ENCODE peak calls at places on chromosomes 4 and X, in six cellular contexts. O is OCI-LY7, S is tibial nerve, R is testis, W is kidney, T is upper lobe of left lung. C is an unnamed sample. For H3K4me1, the result is how much of the 10 kb centered on the place peaks cover.

GRCh38 chrX:12403474-12404082 is 265.3 kb downstream of the FRMPD4 start:
- DNase-seq in O (no peak), W (no peak), R (no peak), T (no peak), S (no peak), C (no peak)

GRCh38 chrX:12956704-12957541 is 18.0 kb upstream of the TMSB4X start:
- DNase-seq in S (no peak), O (peak), T (no peak), R (no peak), W (no peak), C (no peak)

GRCh38 chr4:56505269-56506109 is at the start of gene ARL9:
- DNase-seq in R (peak), O (no peak), T (peak), W (peak), S (no peak), C (peak)

GRCh38 chr4:73964862-73965611 is 16.8 kb downstream of the PF4 start:
- DNase-seq in W (no peak), S (no peak), R (peak), O (no peak), T (no peak), C (peak)

GRCh38 chrX:65644621-65645287 is 22.7 kb upstream of the MSN start:
- DNase-seq in W (peak), S (peak), T (no peak), O (no peak), R (peak), C (peak)

GRCh38 chr4:163681208-163681821 is 186.8 kb downstream of the TMA16 start:
- DNase-seq in O (peak), T (no peak), R (peak), W (no peak), S (no peak), C (peak)

GRCh38 chrX:66019310-66019652 is 20.6 kb downstream of the VSIG4 start:
- DNase-seq in R (no peak), S (no peak), T (no peak), O (no peak), W (no peak), C (no peak)

GRCh38 chr4:40195182-40196177 is 1.4 kb upstream of the RHOH start:
- DNase-seq in R (no peak), T (no peak), O (peak), W (no peak), S (no peak), C (no peak)

GRCh38 chrX:9907645-9908387 is 59.3 kb upstream of the CLDN34 start:
- DNase-seq in R (no peak), O (no peak), S (no peak), W (no peak), T (no peak), C (peak)

GRCh38 chr4:86831262-86832090 is 17.7 kb downstream of the SLC10A6 start:
- DNase-seq in O (no peak), S (no peak), R (peak), W (no peak), T (no peak), C (no peak)

GRCh38 chr4:118281611-118282442 is 71.0 kb downstream of the PRSS12 start:
- DNase-seq in R (no peak), S (no peak), W (peak), T (no peak), O (no peak), C (peak)

GRCh38 chrX:140712413-140713173 is 3.0 kb downstream of the LINC00632 start:
- DNase-seq in W (peak), R (peak), O (no peak), T (peak), S (peak), C (peak)

GRCh38 chrX:134646671-134647070 is 11.6 kb downstream of the PLAC1 start:
- DNase-seq in S (no peak), O (no peak), W (no peak), T (no peak), R (no peak), C (no peak)

GRCh38 chrX:130401415-130402210 is at the start of gene RBMX2:
- DNase-seq in T (peak), O (peak), R (peak), W (peak), S (peak), C (peak)

GRCh38 chrX:140709421-140709846 is at the start of gene LINC00632:
- DNase-seq in W (no peak), R (no peak), T (no peak), S (no peak), O (no peak), C (no peak)

GRCh38 chr4:52103314-52103713 is 52.2 kb downstream of the SPATA18 start:
- DNase-seq in W (no peak), O (no peak), R (no peak), T (no peak), S (no peak), C (peak)

GRCh38 chr4:122710434-122711308 is 21.8 kb upstream of the BBS12 start:
- DNase-seq in R (no peak), O (no peak), T (no peak), S (no peak), W (no peak), C (peak)

GRCh38 chrX:1909419-1910206 is 294.8 kb downstream of the ASMT start:
- DNase-seq in W (no peak), R (no peak), O (peak), S (no peak), T (no peak), C (no peak)

GRCh38 chr4:124727331-124727730 is 14.8 kb upstream of the ANKRD50 start:
- DNase-seq in O (no peak), S (no peak), T (no peak), W (no peak), R (no peak), C (no peak)

GRCh38 chr4:165512464-165512863 is 133.7 kb downstream of the CPE start:
- DNase-seq in R (no peak), W (no peak), T (no peak), S (no peak), O (no peak), C (peak)

GRCh38 chr4:118076958-118077766 is 42.9 kb downstream of the NDST3 start:
- DNase-seq in W (no peak), S (no peak), O (peak), T (no peak), R (peak), C (peak)

GRCh38 chr4:167475951-167476350 is 241.7 kb upstream of the SPOCK3 start:
- DNase-seq in O (no peak), T (no peak), S (no peak), R (no peak), W (no peak), C (no peak)

GRCh38 chr4:174522183-174523002 is at the start of gene HPGD:
- DNase-seq in W (peak), T (peak), O (peak), S (no peak), R (peak), C (peak)

GRCh38 chrX:10938371-10938982 is 172.7 kb upstream of the HCCS start:
- DNase-seq in S (no peak), W (no peak), T (no peak), R (no peak), O (no peak), C (no peak)

GRCh38 chr4:4721636-4722035 is 137.8 kb upstream of the MSX1 start:
- DNase-seq in T (no peak), S (no peak), O (no peak), W (no peak), R (no peak), C (no peak)

GRCh38 chr4:4752025-4752424 is 107.4 kb upstream of the MSX1 start:
- DNase-seq in O (no peak), T (no peak), W (no peak), R (no peak), S (no peak), C (no peak)

GRCh38 chr4:4504783-4505182 is 37.1 kb downstream of the STX18 start:
- DNase-seq in S (no peak), W (no peak), R (no peak), T (no peak), O (no peak), C (no peak)

GRCh38 chrX:9997524-9997923 is 30.4 kb downstream of the CLDN34 start:
- DNase-seq in W (no peak), S (no peak), O (no peak), T (no peak), R (no peak), C (no peak)

GRCh38 chr4:47642985-47643745 is 158.1 kb downstream of the ATP10D start:
- DNase-seq in T (no peak), R (no peak), S (no peak), O (no peak), W (no peak), C (peak)

GRCh38 chr4:10579700-10580099 is 104.9 kb downstream of the CLNK start:
- DNase-seq in S (no peak), T (no peak), W (no peak), R (no peak), O (no peak), C (no peak)

GRCh38 chr4:169060396-169061081 is 50.5 kb upstream of the CBR4 start:
- DNase-seq in W (no peak), T (no peak), R (no peak), O (no peak), S (no peak), C (peak)

GRCh38 chrX:40755291-40756249 is 20.2 kb upstream of the MED14 start:
- DNase-seq in O (no peak), R (no peak), S (no peak), T (no peak), W (no peak), C (peak)

GRCh38 chrX:37926700-37927099 is 79.3 kb upstream of the DYNLT3 start:
- DNase-seq in T (no peak), O (peak), R (no peak), W (no peak), S (no peak), C (peak)
- TF ChIP-seq CTCF in T (no peak), O (peak), R (peak), W (peak), S (peak), C (peak)

DNA sequence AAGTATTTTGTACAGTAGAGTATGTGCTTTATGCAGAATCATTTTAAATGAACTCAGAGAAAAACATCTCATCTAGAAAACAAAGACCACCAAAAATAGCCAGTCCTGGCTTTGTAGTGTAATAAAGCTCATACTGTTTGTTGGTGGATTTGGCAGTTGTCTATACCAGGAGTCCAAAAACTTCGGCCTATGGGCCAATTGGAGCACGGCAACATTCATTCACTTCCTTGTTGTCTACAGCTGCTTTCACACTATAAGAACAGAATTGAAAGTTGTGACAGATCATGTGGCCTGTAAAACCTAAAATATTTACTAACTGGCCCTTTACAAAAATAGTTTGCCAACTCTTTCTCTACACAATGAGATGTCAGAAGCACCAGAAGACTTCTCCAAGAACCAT is 5.3 kb downstream of the FBXW7 start:
- DNase-seq in T (no peak), S (no peak), O (no peak), W (no peak), R (no peak), C (no peak)
- H3K4me1 ChIP-seq in T (under half), S (under half), O (under half), W (under half), R (under half), C (under half)

GRCh38 chr4:111070390-111070789 is 447.5 kb upstream of the PITX2 start:
- DNase-seq in T (no peak), O (no peak), S (no peak), R (no peak), W (no peak), C (no peak)

DNA sequence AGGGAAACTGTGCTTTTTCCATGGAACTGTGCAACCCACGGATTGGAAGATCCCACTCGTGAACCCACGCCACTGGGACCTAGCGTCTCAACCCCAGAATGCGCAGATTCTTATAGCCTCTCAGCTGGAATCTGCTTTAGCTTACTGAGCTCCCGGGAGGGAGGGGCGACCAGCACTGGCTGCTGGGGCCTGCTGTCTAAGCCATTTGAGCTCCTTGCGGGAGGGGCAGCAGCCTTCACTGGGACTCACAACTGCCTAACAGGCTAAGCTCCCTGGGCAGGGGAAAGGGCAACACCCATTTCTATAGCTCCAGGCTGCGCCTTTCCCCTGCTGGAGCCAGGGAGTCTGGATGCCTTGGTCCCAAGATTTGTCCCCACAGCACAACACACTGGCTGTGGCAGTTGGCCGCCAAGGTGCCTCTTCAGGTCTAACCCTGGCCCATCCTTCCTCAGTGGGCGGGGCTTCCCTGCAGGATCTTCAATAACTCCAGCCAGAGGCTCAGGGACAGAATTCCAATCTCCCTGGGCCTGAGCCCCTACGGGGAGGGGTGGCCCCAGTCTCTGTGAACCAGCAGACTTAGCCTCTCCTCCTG is 451.7 kb upstream of the PITX2 start:
- DNase-seq in S (no peak), T (no peak), W (peak), R (no peak), O (no peak), C (no peak)
- TF ChIP-seq CTCF in S (no peak), T (no peak), W (no peak), R (no peak), O (no peak), C (no peak)

DNA sequence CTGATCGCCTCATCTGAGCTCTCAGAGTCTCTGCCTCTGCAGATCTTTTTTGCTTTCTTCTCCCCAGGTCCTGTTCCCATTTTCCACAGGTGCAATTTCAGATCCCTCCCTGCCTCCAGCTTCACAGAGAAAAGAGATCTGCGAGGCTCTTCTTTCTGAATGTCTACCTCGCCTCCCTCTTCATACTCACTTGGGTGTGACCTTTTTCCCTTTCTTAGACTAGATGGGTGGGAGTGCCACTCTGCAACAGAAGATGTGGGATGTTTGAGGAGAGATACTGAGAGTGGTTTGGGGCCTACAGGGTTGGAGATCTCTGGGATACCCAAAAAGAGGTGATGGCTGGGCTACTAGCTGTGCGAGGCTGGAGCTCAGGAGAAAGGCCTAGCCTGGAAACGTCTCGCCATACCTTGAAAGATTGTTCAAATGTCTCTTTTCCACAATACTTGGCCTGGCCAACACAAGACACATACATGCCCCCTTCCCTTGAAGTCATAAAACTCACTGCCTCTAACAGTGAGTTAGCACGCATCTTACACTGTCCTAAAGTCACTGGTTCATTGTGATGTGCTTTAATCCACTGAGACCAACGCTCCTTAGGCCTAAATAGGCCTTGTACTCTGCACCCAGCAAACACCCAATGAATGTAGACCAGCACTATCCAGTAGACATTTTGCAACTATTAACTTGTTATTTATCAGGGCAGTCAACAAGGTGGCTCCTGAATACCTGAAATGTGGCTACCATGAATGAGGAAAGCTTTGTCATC is 33.6 kb downstream of the IRF2 start:
- DNase-seq in W (no peak), O (no peak), T (no peak), S (no peak), R (no peak), C (no peak)
- H3K4me1 ChIP-seq in W (under half), O (under half), T (half or more), S (under half), R (under half), C (under half)

GRCh38 chrX:121333942-121334341 is 286.5 kb downstream of the GLUD2 start:
- DNase-seq in T (no peak), W (no peak), R (no peak), S (no peak), O (peak), C (no peak)
- TF ChIP-seq CTCF in T (no peak), W (no peak), R (no peak), S (no peak), O (peak), C (no peak)

GRCh38 chrX:8147216-8147615 is 23.9 kb downstream of the VCX2 start:
- DNase-seq in S (no peak), R (no peak), W (no peak), O (no peak), T (no peak), C (no peak)
- H3K4me1 ChIP-seq in S (under half), R (under half), W (under half), O (under half), T (under half), C (under half)

GRCh38 chr4:171651071-171651470 is 162.1 kb upstream of the GALNTL6 start:
- DNase-seq in O (no peak), T (no peak), S (no peak), W (no peak), R (no peak), C (no peak)

GRCh38 chr4:171646984-171647383 is 166.2 kb upstream of the GALNTL6 start:
- DNase-seq in S (no peak), O (no peak), R (no peak), T (no peak), W (no peak), C (no peak)

GRCh38 chr4:171648926-171649325 is 164.3 kb upstream of the GALNTL6 start:
- DNase-seq in W (no peak), O (no peak), R (no peak), T (no peak), S (no peak), C (no peak)

GRCh38 chr4:171644430-171645057 is 168.7 kb upstream of the GALNTL6 start:
- DNase-seq in O (no peak), T (no peak), S (no peak), W (no peak), R (peak), C (no peak)

DNA sequence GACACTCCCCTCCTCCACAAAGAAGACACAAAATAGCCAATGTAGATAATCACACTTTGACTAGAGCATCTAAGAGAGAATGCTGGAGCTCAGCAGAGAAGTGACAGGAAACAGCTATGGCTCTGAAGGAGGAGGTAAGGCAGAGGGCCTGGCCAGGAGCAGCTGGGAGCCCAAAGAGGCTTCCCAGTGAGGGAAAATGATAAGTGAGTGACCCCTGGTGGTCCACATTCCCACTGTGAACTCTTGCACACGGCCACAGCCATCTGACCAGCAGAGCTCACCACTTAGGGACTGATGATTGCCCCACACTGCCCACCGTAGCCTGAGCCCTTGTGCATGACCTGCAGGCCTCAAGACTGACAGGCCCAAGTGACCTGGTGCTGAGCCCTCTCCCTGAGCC is 162.7 kb upstream of the GALNTL6 start:
- DNase-seq in T (no peak), W (no peak), O (no peak), R (no peak), S (no peak), C (peak)
- TF ChIP-seq CTCF in T (no peak), W (no peak), O (no peak), R (no peak), S (no peak), C (no peak)

DNA sequence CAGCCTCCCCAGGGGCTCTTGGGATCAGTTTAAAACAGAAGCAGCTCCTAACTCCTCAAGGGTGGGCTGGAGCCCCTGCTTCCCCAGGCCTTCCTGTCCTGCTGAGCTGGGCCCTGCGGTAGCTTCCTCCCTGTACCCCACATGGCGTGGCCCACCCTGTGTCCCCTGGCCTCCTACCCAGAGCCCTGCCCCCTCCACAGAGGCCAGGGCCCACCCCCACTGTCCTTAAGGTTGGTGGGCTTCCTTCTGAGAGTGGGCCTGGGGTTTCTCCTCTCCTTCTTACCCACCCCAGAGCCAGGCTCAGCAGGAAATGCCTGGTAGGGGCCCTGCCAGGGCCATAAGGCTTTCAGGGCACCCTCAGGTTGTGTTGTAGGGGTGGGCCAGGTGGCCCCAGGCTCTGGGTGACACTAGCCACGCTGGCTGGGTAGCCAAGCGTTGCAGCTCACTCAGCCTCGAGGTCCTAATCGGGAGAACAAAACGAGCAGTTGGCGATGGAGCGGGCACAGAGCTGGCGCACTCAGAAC is 11.6 kb downstream of the SH3BP2 start:
- DNase-seq in S (no peak), R (no peak), T (no peak), O (no peak), W (peak), C (no peak)
- H3K4me1 ChIP-seq in S (under half), R (half or more), T (half or more), O (under half), W (under half), C (under half)

GRCh38 chr4:177671387-177671786 is 229.2 kb upstream of the AGA start:
- DNase-seq in O (no peak), S (no peak), W (no peak), R (no peak), T (no peak), C (no peak)

GRCh38 chr4:177671845-177672244 is 229.6 kb upstream of the AGA start:
- DNase-seq in O (no peak), S (no peak), T (no peak), R (no peak), W (no peak), C (no peak)

DNA sequence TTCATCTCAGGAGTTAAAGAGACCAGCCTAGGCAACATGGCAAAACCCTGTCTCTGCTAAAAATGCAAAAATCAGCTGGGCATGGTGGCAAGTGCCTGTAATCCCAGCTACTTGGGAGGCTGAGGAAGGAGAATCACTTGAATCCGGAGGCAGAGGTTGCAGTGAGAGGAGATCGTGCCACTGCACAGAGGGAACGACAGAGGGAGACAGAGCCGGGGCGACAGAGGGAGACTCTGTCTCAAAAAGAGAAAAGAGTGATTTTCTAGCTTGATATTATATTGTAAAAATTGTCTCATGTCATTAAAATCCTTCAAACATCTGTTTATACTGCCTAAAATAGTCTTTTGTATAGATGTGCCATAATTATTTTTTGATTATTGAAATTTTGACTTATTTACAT is 225.4 kb upstream of the AGA start:
- DNase-seq in S (no peak), R (peak), O (no peak), T (no peak), W (no peak), C (no peak)
- TF ChIP-seq CTCF in S (no peak), R (no peak), O (no peak), T (no peak), W (peak), C (no peak)